ENCODE peak calls at places on chromosomes 1 and 21, in five cellular contexts. G, K, P, A and E are unnamed samples.
A peak's percentile ranks its signal among the peaks of the same experiment; 100 is the strongest.

GRCh38 chr1:45325816-45326506 is 734 bp upstream of the HPDL start:
- DNase-seq in G (no peak), K (peak; percentile 11), P (no peak), A (no peak), E (peak; percentile 11)

GRCh38 chr1:115496904-115497527 is 144.8 kb upstream of the VANGL1 start:
- DNase-seq in G (no peak), K (peak; percentile 87), P (no peak), A (no peak), E (peak; percentile 68)

GRCh38 chr1:159798893-159799292 is 3.3 kb upstream of the FCRL6 start:
- DNase-seq in G (peak; percentile 67), K (peak; percentile 81), P (peak; percentile 73), A (peak; percentile 87), E (peak; percentile 92)

GRCh38 chr1:212699104-212699838 is 369 bp downstream of the BATF3 start:
- DNase-seq in G (no peak), K (peak; percentile 25), P (peak; percentile 29), A (peak; percentile 41), E (peak; percentile 21)

GRCh38 chr1:5887436-5888290 is 104.6 kb downstream of the NPHP4 start:
- DNase-seq in G (no peak), K (no peak), P (no peak), A (no peak), E (peak; percentile 24)

GRCh38 chr1:10494754-10495474 is 20.2 kb downstream of the PEX14 start:
- DNase-seq in G (peak; percentile 64), K (peak; percentile 53), P (peak; percentile 87), A (peak; percentile 91), E (peak; percentile 74)

GRCh38 chr1:34721241-34721640 is 33.6 kb upstream of the GJB5 start:
- DNase-seq in G (no peak), K (no peak), P (no peak), A (no peak), E (no peak)

GRCh38 chr1:165900576-165901380 is 73.4 kb downstream of the UCK2 start:
- DNase-seq in G (no peak), K (no peak), P (no peak), A (no peak), E (peak; percentile 63)

GRCh38 chr1:23964235-23964668 is 4.6 kb downstream of the PNRC2 start:
- DNase-seq in G (no peak), K (no peak), P (no peak), A (no peak), E (no peak)

GRCh38 chr1:3440282-3440681 is 14.2 kb upstream of the ARHGEF16 start:
- DNase-seq in G (no peak), K (no peak), P (no peak), A (no peak), E (no peak)

GRCh38 chr1:23611601-23612327 is 52.5 kb upstream of the ID3 start:
- DNase-seq in G (no peak), K (no peak), P (no peak), A (no peak), E (no peak)

GRCh38 chr1:2867861-2868260 is 66.4 kb upstream of the TTC34 start:
- DNase-seq in G (no peak), K (no peak), P (no peak), A (no peak), E (no peak)

GRCh38 chr1:54945393-54945936 is 35.0 kb upstream of the TMEM61 start:
- DNase-seq in G (no peak), K (no peak), P (peak; percentile 94), A (peak; percentile 92), E (no peak)

GRCh38 chr21:34362136-34362444 is 1.7 kb upstream of the KCNE2 start:
- DNase-seq in G (no peak), K (no peak), P (no peak), A (no peak), E (no peak)
- TF ChIP-seq CTCF in G (no peak), K (no peak), P (no peak), A (no peak), E (no peak)

DNA sequence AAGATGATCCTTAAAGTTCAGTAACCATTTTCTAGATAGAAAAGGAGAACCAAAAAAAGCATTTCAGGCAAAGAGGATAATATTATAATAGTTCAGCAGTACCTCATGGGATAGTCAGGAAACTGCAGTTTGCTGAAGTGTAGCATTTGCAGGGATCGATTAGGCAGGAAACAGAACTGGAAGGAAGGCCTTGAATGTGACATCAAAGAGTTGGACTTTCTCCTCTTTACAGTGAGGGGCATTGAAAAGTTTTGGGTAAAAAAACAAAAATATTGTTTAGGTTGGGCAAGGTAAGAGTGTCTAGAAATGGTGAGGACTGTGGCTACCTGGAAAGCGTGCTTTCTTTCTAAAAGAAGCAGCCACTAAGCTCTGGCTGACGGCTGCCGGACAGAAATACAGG is 8.0 kb upstream of the IRF6 start:
- DNase-seq in G (no peak), K (no peak), P (no peak), A (no peak), E (no peak)
- TF ChIP-seq CTCF in G (no peak), K (no peak), P (no peak), A (no peak), E (no peak)

GRCh38 chr21:42536601-42537000 is 22.9 kb downstream of the SLC37A1 start:
- DNase-seq in G (no peak), K (no peak), P (no peak), A (no peak), E (no peak)
- TF ChIP-seq CTCF in G (no peak), K (no peak), P (no peak), A (no peak), E (no peak)

GRCh38 chr1:53304527-53304926 is 23.3 kb downstream of the LRP8 start:
- DNase-seq in G (no peak), K (no peak), P (no peak), A (no peak), E (no peak)
- TF ChIP-seq CTCF in G (no peak), K (no peak), P (no peak), A (no peak), E (no peak)

GRCh38 chr1:40478276-40478675 is 1.2 kb downstream of the ZFP69 start:
- DNase-seq in G (no peak), K (no peak), P (no peak), A (no peak), E (no peak)

GRCh38 chr1:40475268-40475667 is 1.8 kb upstream of the ZFP69 start:
- DNase-seq in G (no peak), K (no peak), P (no peak), A (no peak), E (no peak)

GRCh38 chr1:40477680-40478057 is 579 bp downstream of the ZFP69 start:
- DNase-seq in G (peak; percentile 16), K (peak; percentile 28), P (peak; percentile 31), A (peak; percentile 15), E (peak; percentile 34)

GRCh38 chr1:40479156-40479555 is 2.1 kb downstream of the ZFP69 start:
- DNase-seq in G (no peak), K (no peak), P (no peak), A (no peak), E (no peak)

GRCh38 chr1:40476924-40477679 is at the start of gene ZFP69:
- DNase-seq in G (peak; percentile 37), K (peak; percentile 73), P (peak; percentile 71), A (peak; percentile 81), E (peak; percentile 56)
- TF ChIP-seq CTCF in G (no peak), K (no peak), P (no peak), A (no peak), E (no peak)

DNA sequence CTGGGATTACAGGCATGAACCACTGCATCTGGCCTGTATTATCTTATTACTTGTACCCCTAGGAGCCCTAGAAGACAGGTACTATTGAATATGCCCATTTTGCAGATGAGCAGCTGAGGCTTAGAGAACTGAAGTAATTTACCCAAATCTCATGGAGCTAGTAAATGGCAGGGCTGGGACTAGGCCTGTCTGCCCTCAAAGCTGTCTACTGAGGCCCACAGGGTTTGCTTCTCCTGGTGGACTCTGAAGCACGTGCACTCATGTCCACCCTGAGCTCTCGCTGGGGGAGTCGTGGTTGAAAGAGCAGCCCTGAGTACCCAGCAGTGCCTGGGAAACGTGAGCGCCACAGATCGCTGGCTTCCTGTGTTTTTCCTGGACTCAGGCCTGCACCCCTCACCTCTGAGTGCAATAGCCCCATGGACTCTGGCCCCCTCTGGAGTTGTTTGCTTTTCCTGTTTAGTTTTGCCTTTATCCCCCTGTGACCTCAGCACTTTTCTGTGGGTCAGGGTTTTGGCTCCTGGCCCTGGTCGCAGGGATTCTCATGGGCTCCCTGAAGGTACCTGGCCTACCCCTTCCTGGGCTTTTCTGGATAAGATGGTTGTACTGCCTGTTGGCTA is 52.4 kb downstream of the ARHGEF10L start:
- DNase-seq in G (no peak), K (no peak), P (no peak), A (peak; percentile 51), E (peak; percentile 14)
- TF ChIP-seq CTCF in G (no peak), K (no peak), P (no peak), A (no peak), E (no peak)

GRCh38 chr1:228212966-228213844 is 5.4 kb downstream of the OBSCN start:
- DNase-seq in G (peak; percentile 77), K (peak; percentile 70), P (peak; percentile 92), A (peak; percentile 92), E (peak; percentile 65)
- TF ChIP-seq CTCF in G (peak; percentile 68), K (peak; percentile 35), P (peak; percentile 31), A (peak; percentile 33), E (peak; percentile 68)

DNA sequence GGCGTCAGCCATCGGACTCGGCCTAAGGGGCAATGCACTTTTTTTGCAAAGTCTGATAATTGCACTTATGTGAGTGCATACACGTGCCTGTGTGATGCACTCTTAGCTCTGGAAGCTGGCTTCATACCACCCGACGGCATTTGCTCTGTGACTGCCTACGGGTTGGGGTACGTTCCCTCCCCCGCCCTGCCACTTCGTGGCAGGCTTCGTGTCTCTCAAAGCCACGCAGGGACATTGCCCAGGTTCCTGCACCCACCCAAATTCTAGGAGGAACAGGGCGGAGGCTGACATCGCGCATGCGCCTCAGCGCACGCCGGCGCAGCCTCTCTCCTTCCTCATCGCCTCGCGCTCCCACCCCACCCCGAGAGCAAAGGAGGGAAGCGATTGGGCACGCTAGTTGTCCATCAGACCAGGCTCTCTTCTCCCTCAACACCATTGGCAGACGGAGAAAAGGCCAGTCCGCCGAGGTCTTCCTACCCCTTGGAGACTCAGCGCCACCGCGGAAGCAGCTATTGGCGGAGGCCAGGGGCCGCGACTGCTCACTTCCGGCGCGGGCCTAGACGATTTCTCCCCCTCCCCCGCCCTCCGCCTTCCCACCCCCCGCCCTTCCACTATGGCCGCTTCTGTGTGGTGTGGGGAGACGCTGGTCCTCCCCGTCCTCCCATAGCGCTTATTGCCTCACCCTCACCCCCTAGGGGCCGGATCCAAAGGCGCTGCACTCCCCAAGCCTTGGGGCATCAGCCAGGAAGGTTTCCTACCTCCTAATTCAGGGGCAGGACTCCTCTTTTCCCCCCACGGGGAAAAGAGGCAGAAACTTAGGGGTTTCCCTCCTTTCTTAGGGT is at the start of gene INTS3:
- DNase-seq in G (peak; percentile 100), K (peak; percentile 100), P (peak; percentile 100), A (peak; percentile 98), E (peak; percentile 100)
- TF ChIP-seq CTCF in G (no peak), K (no peak), P (no peak), A (no peak), E (peak; percentile 18)

GRCh38 chr1:31198591-31198990 is 41.1 kb downstream of the NKAIN1 start:
- DNase-seq in G (no peak), K (no peak), P (no peak), A (no peak), E (no peak)
- TF ChIP-seq CTCF in G (no peak), K (no peak), P (no peak), A (no peak), E (no peak)